ENCODE peak calls at places on chromosomes 13 and 19, in seven cellular contexts. One of them, this sample, is unnamed.

GRCh38 chr19:10095948-10096614 is 6.4 kb downstream of the ANGPTL6 start:
- DNase-seq in AG08396: peak
- DNase-seq in effector CD4-positive, alpha-beta T cell: peak
- DNase-seq in renal cortical epithelial cell: peak
- DNase-seq in PC-9: peak
- DNase-seq in foreskin keratinocyte: peak
- DNase-seq in stimulated activated CD4-positive, alpha-beta T cell treated with anti-CD3 and anti-CD28 coated beads, Interleukin-4, amount 100 ng/mL, for 4 hours: peak
- DNase-seq in this sample: peak

GRCh38 chr13:79936368-79937136 is 404.4 kb downstream of the SPRY2 start:
- DNase-seq in AG08396: peak
- DNase-seq in effector CD4-positive, alpha-beta T cell: no peak
- DNase-seq in renal cortical epithelial cell: peak
- DNase-seq in PC-9: peak
- DNase-seq in foreskin keratinocyte: peak
- DNase-seq in stimulated activated CD4-positive, alpha-beta T cell treated with anti-CD3 and anti-CD28 coated beads, Interleukin-4, amount 100 ng/mL, for 4 hours: no peak
- DNase-seq in this sample: no peak

GRCh38 chr19:29328586-29328985 is 115.6 kb upstream of the UQCRFS1 start:
- DNase-seq in AG08396: no peak
- DNase-seq in effector CD4-positive, alpha-beta T cell: no peak
- DNase-seq in renal cortical epithelial cell: no peak
- DNase-seq in PC-9: no peak
- DNase-seq in foreskin keratinocyte: no peak
- DNase-seq in stimulated activated CD4-positive, alpha-beta T cell treated with anti-CD3 and anti-CD28 coated beads, Interleukin-4, amount 100 ng/mL, for 4 hours: no peak
- DNase-seq in this sample: no peak

GRCh38 chr13:41909524-41909923 is 51.4 kb downstream of the VWA8 start:
- DNase-seq in AG08396: no peak
- DNase-seq in effector CD4-positive, alpha-beta T cell: no peak
- DNase-seq in renal cortical epithelial cell: peak
- DNase-seq in PC-9: no peak
- DNase-seq in foreskin keratinocyte: peak
- DNase-seq in stimulated activated CD4-positive, alpha-beta T cell treated with anti-CD3 and anti-CD28 coated beads, Interleukin-4, amount 100 ng/mL, for 4 hours: no peak
- DNase-seq in this sample: no peak

GRCh38 chr13:59358014-59358413 is 805.7 kb downstream of the DIAPH3 start:
- DNase-seq in AG08396: no peak
- DNase-seq in effector CD4-positive, alpha-beta T cell: no peak
- DNase-seq in renal cortical epithelial cell: no peak
- DNase-seq in PC-9: no peak
- DNase-seq in foreskin keratinocyte: no peak
- DNase-seq in stimulated activated CD4-positive, alpha-beta T cell treated with anti-CD3 and anti-CD28 coated beads, Interleukin-4, amount 100 ng/mL, for 4 hours: no peak
- DNase-seq in this sample: no peak

GRCh38 chr13:31518666-31519065 is 220.7 kb upstream of the RXFP2 start:
- DNase-seq in AG08396: no peak
- DNase-seq in effector CD4-positive, alpha-beta T cell: no peak
- DNase-seq in renal cortical epithelial cell: no peak
- DNase-seq in PC-9: no peak
- DNase-seq in foreskin keratinocyte: no peak
- DNase-seq in stimulated activated CD4-positive, alpha-beta T cell treated with anti-CD3 and anti-CD28 coated beads, Interleukin-4, amount 100 ng/mL, for 4 hours: no peak
- DNase-seq in this sample: no peak

GRCh38 chr19:52527954-52528326 is 472 bp downstream of the ZNF808 start:
- DNase-seq in AG08396: peak
- DNase-seq in effector CD4-positive, alpha-beta T cell: no peak
- DNase-seq in renal cortical epithelial cell: no peak
- DNase-seq in PC-9: peak
- DNase-seq in foreskin keratinocyte: no peak
- DNase-seq in stimulated activated CD4-positive, alpha-beta T cell treated with anti-CD3 and anti-CD28 coated beads, Interleukin-4, amount 100 ng/mL, for 4 hours: no peak
- DNase-seq in this sample: no peak

GRCh38 chr13:70034280-70034679 is 73.3 kb upstream of the ATXN8OS start:
- DNase-seq in AG08396: no peak
- DNase-seq in effector CD4-positive, alpha-beta T cell: no peak
- DNase-seq in renal cortical epithelial cell: peak
- DNase-seq in PC-9: no peak
- DNase-seq in foreskin keratinocyte: no peak
- DNase-seq in stimulated activated CD4-positive, alpha-beta T cell treated with anti-CD3 and anti-CD28 coated beads, Interleukin-4, amount 100 ng/mL, for 4 hours: no peak
- DNase-seq in this sample: no peak

GRCh38 chr19:22945560-22945959 is 57.4 kb downstream of the ZNF728 start:
- DNase-seq in AG08396: no peak
- DNase-seq in effector CD4-positive, alpha-beta T cell: no peak
- DNase-seq in renal cortical epithelial cell: no peak
- DNase-seq in PC-9: no peak
- DNase-seq in foreskin keratinocyte: no peak
- DNase-seq in stimulated activated CD4-positive, alpha-beta T cell treated with anti-CD3 and anti-CD28 coated beads, Interleukin-4, amount 100 ng/mL, for 4 hours: no peak
- DNase-seq in this sample: no peak